ENCODE peak calls at places on chromosomes 11 and 22, in five cellular contexts. One of them, this sample, is unnamed. For H3K4me1, the result is how much of the 10 kb centered on the place peaks cover.

GRCh38 chr11:114087028-114087427 is 27.5 kb downstream of the ZBTB16 start:
- DNase-seq in fibroblast of lung: no peak
- DNase-seq in body of pancreas: no peak
- DNase-seq in tibial artery: no peak
- DNase-seq in aorta: no peak
- DNase-seq in this sample: no peak

GRCh38 chr11:123434262-123434661 is 4.2 kb downstream of the GRAMD1B start:
- DNase-seq in fibroblast of lung: peak
- DNase-seq in body of pancreas: no peak
- DNase-seq in tibial artery: no peak
- DNase-seq in aorta: no peak
- DNase-seq in this sample: no peak

GRCh38 chr11:75554258-75555022 is 7.6 kb upstream of the SERPINH1 start:
- DNase-seq in fibroblast of lung: peak
- DNase-seq in body of pancreas: peak
- DNase-seq in tibial artery: peak
- DNase-seq in aorta: peak
- DNase-seq in this sample: peak

GRCh38 chr11:29159552-29160465 is 857.0 kb downstream of the KCNA4 start:
- DNase-seq in fibroblast of lung: peak
- DNase-seq in body of pancreas: peak
- DNase-seq in tibial artery: no peak
- DNase-seq in aorta: no peak
- DNase-seq in this sample: no peak

GRCh38 chr11:129346916-129347315 is 28.7 kb upstream of the BARX2 start:
- DNase-seq in fibroblast of lung: peak
- DNase-seq in body of pancreas: no peak
- DNase-seq in tibial artery: no peak
- DNase-seq in aorta: no peak
- DNase-seq in this sample: no peak

GRCh38 chr11:111137846-111138245 is 107.7 kb upstream of the POU2AF2 start:
- DNase-seq in fibroblast of lung: no peak
- DNase-seq in body of pancreas: no peak
- DNase-seq in tibial artery: no peak
- DNase-seq in aorta: no peak
- DNase-seq in this sample: no peak

GRCh38 chr11:71420455-71421241 is 27.5 kb downstream of the DHCR7 start:
- DNase-seq in fibroblast of lung: peak
- DNase-seq in body of pancreas: peak
- DNase-seq in tibial artery: no peak
- DNase-seq in aorta: no peak
- DNase-seq in this sample: no peak

GRCh38 chr11:86192858-86193257 is 51.7 kb upstream of the EED start:
- DNase-seq in fibroblast of lung: no peak
- DNase-seq in body of pancreas: no peak
- DNase-seq in tibial artery: no peak
- DNase-seq in aorta: no peak
- DNase-seq in this sample: no peak

DNA sequence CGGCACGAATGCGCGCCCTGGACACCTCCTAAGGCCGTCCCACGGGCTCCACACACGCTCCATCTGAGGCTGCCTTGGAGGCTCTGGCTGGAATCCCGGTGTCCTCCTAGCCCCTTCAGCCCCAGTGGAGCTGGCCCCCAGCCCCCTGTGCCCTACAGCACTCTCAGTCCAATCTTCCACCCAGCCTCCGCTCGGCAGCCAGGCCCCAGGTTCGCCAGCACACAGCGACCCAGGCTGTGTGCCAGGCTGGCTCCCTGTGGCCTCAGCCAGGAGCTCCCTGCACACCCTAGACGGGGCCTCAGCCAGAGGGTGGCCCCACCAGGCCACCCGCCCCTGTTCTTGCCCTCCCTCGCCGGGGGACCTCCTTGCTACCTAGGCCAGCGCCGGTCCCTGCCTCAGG is 18.6 kb downstream of the MOB2 start:
- DNase-seq in fibroblast of lung: no peak
- DNase-seq in body of pancreas: no peak
- DNase-seq in tibial artery: no peak
- DNase-seq in aorta: no peak
- DNase-seq in this sample: no peak
- H3K4me1 ChIP-seq in fibroblast of lung: under half
- H3K4me1 ChIP-seq in body of pancreas: under half
- H3K4me1 ChIP-seq in tibial artery: under half
- H3K4me1 ChIP-seq in aorta: under half
- H3K4me1 ChIP-seq in this sample: under half

GRCh38 chr11:10657308-10658271 is 36.0 kb downstream of the IRAG1 start:
- DNase-seq in fibroblast of lung: peak
- DNase-seq in body of pancreas: no peak
- DNase-seq in tibial artery: no peak
- DNase-seq in aorta: no peak
- DNase-seq in this sample: no peak

GRCh38 chr11:10659339-10660216 is 34.0 kb downstream of the IRAG1 start:
- DNase-seq in fibroblast of lung: peak
- DNase-seq in body of pancreas: no peak
- DNase-seq in tibial artery: peak
- DNase-seq in aorta: peak
- DNase-seq in this sample: no peak

GRCh38 chr11:10660323-10660722 is 33.2 kb downstream of the IRAG1 start:
- DNase-seq in fibroblast of lung: no peak
- DNase-seq in body of pancreas: no peak
- DNase-seq in tibial artery: no peak
- DNase-seq in aorta: no peak
- DNase-seq in this sample: no peak

GRCh38 chr11:10655931-10656576 is 37.5 kb downstream of the IRAG1 start:
- DNase-seq in fibroblast of lung: peak
- DNase-seq in body of pancreas: no peak
- DNase-seq in tibial artery: no peak
- DNase-seq in aorta: no peak
- DNase-seq in this sample: no peak

DNA sequence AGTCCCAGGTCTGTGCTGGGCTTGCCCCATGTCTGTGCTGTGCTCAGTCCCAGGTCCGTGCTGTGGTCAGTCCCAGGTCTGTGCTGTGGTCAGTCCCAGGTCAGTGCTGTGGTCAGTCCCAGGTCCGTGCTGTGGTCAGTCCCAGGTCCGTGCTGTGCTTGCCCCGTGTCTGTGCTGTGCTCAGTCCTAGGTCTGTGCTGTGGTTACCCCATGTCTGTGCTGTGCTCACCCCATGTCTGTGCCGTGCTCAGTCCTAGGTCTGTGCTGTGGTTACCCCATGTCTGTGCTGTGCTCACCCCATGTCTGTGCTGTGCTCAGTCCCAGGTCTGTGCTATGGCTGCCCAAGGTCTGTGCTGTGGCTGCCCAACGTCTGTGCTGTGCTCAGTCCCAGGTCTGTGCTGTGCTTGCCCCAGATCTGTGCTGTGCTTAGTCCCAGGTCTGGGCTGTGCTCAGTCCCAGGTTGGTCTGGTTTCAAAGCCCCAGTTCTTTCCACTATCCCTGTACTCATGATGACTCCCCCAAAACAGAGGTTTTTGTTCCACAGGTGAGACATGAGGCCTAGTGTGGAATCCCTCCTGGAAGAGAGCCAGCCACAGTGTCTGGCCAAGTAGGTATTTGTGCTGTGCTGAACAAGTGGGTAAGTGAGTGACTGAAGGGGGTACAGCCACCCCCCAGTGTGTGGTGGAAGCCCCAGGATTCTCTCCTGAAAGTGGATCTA is 34.8 kb downstream of the IRAG1 start:
- DNase-seq in fibroblast of lung: peak
- DNase-seq in body of pancreas: no peak
- DNase-seq in tibial artery: no peak
- DNase-seq in aorta: no peak
- DNase-seq in this sample: no peak
- H3K4me1 ChIP-seq in fibroblast of lung: under half
- H3K4me1 ChIP-seq in body of pancreas: under half
- H3K4me1 ChIP-seq in tibial artery: under half
- H3K4me1 ChIP-seq in aorta: under half
- H3K4me1 ChIP-seq in this sample: half or more

DNA sequence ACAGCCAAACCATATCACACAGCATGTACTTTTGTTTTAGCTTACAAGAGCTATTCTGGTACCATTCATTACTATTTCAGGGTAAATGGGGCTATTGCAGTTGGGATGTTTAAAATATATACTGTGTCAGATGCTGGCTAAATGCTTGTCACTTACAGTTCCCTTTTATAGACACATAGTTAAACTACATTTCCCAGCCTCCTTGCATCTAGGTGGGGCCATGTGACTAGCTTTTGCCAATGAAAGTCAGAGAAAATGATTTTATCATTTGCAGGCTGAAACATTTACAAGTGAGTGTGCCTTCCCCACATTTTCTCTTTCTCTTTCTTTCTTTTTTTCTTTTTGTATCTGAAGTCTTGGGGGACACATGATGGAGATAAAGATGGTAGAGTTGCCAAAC is 7.8 kb upstream of the IFTAP start:
- DNase-seq in fibroblast of lung: no peak
- DNase-seq in body of pancreas: no peak
- DNase-seq in tibial artery: no peak
- DNase-seq in aorta: no peak
- DNase-seq in this sample: no peak
- H3K4me1 ChIP-seq in fibroblast of lung: under half
- H3K4me1 ChIP-seq in body of pancreas: under half
- H3K4me1 ChIP-seq in tibial artery: under half
- H3K4me1 ChIP-seq in aorta: under half
- H3K4me1 ChIP-seq in this sample: under half

GRCh38 chr22:36360011-36360410 is 27.8 kb downstream of the MYH9 start:
- DNase-seq in fibroblast of lung: no peak
- DNase-seq in body of pancreas: no peak
- DNase-seq in tibial artery: no peak
- DNase-seq in aorta: no peak
- DNase-seq in this sample: no peak

GRCh38 chr22:36360871-36361383 is 26.8 kb downstream of the MYH9 start:
- DNase-seq in fibroblast of lung: peak
- DNase-seq in body of pancreas: peak
- DNase-seq in tibial artery: no peak
- DNase-seq in aorta: no peak
- DNase-seq in this sample: no peak

GRCh38 chr22:36362819-36363377 is 24.9 kb downstream of the MYH9 start:
- DNase-seq in fibroblast of lung: peak
- DNase-seq in body of pancreas: peak
- DNase-seq in tibial artery: no peak
- DNase-seq in aorta: no peak
- DNase-seq in this sample: no peak

GRCh38 chr22:36363378-36363931 is 24.3 kb downstream of the MYH9 start:
- DNase-seq in fibroblast of lung: no peak
- DNase-seq in body of pancreas: peak
- DNase-seq in tibial artery: no peak
- DNase-seq in aorta: no peak
- DNase-seq in this sample: no peak

GRCh38 chr22:36362077-36362476 is 25.7 kb downstream of the MYH9 start:
- DNase-seq in fibroblast of lung: no peak
- DNase-seq in body of pancreas: no peak
- DNase-seq in tibial artery: no peak
- DNase-seq in aorta: no peak
- DNase-seq in this sample: no peak
- H3K4me1 ChIP-seq in fibroblast of lung: half or more
- H3K4me1 ChIP-seq in body of pancreas: half or more
- H3K4me1 ChIP-seq in tibial artery: under half
- H3K4me1 ChIP-seq in aorta: under half
- H3K4me1 ChIP-seq in this sample: half or more